ENCODE peak calls at places on chromosomes 12 and 14, in eight cellular contexts. H is activated CD4-positive, alpha-beta T cell treated with anti-CD3 and anti-CD28 coated beads for 36 hours; Q is left cardiac atrium; T is heart right ventricle; K is aorta; I is activated CD8-positive, alpha-beta T cell treated with anti-CD3 and anti-CD28 coated beads for 36 hours; G is omental fat pad; Z is pancreas. E is an unnamed sample.

GRCh38 chr12:122197612-122197966 is 5.9 kb upstream of the B3GNT4 start:
- ATAC-seq in H (peak), Q (no peak), I (peak), K (no peak), G (no peak), Z (no peak), T (no peak), E (peak)

GRCh38 chr12:53759261-53759660 is 7.5 kb upstream of the CISTR start:
- ATAC-seq in H (no peak), T (no peak), Q (no peak), Z (no peak), K (no peak), I (no peak), G (no peak), E (no peak)

GRCh38 chr14:52314521-52315354 is 626 bp downstream of the PTGER2 start:
- ATAC-seq in H (peak), I (peak), K (peak), Z (peak), Q (peak), G (peak), T (peak), E (peak)

GRCh38 chr12:28963554-28963953 is 185.5 kb upstream of the FAR2 start:
- ATAC-seq in I (no peak), K (no peak), Q (no peak), T (no peak), Z (no peak), G (no peak), H (no peak), E (no peak)

GRCh38 chr14:94769413-94770250 is at the start of gene GSC:
- ATAC-seq in Q (peak), K (peak), G (peak), Z (peak), T (peak), H (peak), I (peak), E (peak)

GRCh38 chr14:79165460-79166080 is 995.4 kb downstream of the NRXN3 start:
- ATAC-seq in K (no peak), T (no peak), H (no peak), I (no peak), Q (no peak), Z (no peak), G (no peak), E (no peak)

GRCh38 chr14:21015312-21015711 is 9.5 kb downstream of the NDRG2 start:
- ATAC-seq in T (no peak), H (no peak), G (no peak), K (no peak), Z (peak), I (no peak), Q (no peak), E (no peak)

GRCh38 chr12:123886931-123887582 is 85.6 kb downstream of the CCDC92 start:
- ATAC-seq in Z (peak), T (no peak), H (no peak), Q (no peak), G (no peak), K (no peak), I (no peak), E (no peak)

E was measured in activated T-helper 17 cell treated with anti-CD3 and anti-CD28 coated beads, Interleukin-2, amount 50 U/mL, for 72 hours.